ENCODE peak calls at places on chromosome 10, in five cellular contexts. E, I, P, C and A are unnamed samples.

GRCh38 chr10:43105119-43105792 is 28.4 kb downstream of the RET start:
- DNase-seq in C (peak; percentile 41), P (peak; percentile 92), I (peak; percentile 48), E (peak; percentile 83), A (peak; percentile 78)

GRCh38 chr10:117004627-117005453 is at the start of gene SHTN1:
- DNase-seq in E (peak; percentile 79), C (peak; percentile 84), P (peak; percentile 70), I (peak; percentile 63), A (peak; percentile 88)

GRCh38 chr10:34109952-34110702 is 705.0 kb downstream of the PARD3 start:
- DNase-seq in E (peak; percentile 87), C (peak; percentile 71), I (no peak), P (peak; percentile 20), A (peak; percentile 97)

GRCh38 chr10:120012133-120012405 is 119.5 kb downstream of the SEC23IP start:
- DNase-seq in P (no peak), C (no peak), I (no peak), E (no peak), A (no peak)

GRCh38 chr10:95810198-95810976 is 54.4 kb downstream of the ENTPD1 start:
- DNase-seq in P (no peak), I (no peak), C (no peak), E (no peak), A (no peak)

GRCh38 chr10:24333736-24334135 is 124.8 kb downstream of the KIAA1217 start:
- DNase-seq in C (no peak), P (no peak), E (peak; percentile 51), I (no peak), A (no peak)

GRCh38 chr10:117165557-117166419 is 27.7 kb upstream of the VAX1 start:
- DNase-seq in I (no peak), C (peak; percentile 33), P (peak; percentile 92), E (peak; percentile 77), A (peak; percentile 63)

GRCh38 chr10:14543048-14543903 is 212.6 kb upstream of the FRMD4A start:
- DNase-seq in P (no peak), I (peak; percentile 33), E (peak; percentile 20), C (no peak), A (no peak)

GRCh38 chr10:35447693-35448407 is 111.5 kb downstream of the CCNY start:
- DNase-seq in I (no peak), P (peak; percentile 32), E (peak; percentile 70), C (peak; percentile 10), A (peak; percentile 91)

GRCh38 chr10:91201213-91201996 is 19.1 kb upstream of the PCGF5 start:
- DNase-seq in C (no peak), E (no peak), I (no peak), P (no peak), A (no peak)

GRCh38 chr10:84924131-84924530 is 595.7 kb downstream of the CCSER2 start:
- DNase-seq in E (no peak), C (no peak), P (no peak), I (no peak), A (no peak)

GRCh38 chr10:44995914-44996633 is 4.6 kb upstream of the ZNF22 start:
- DNase-seq in I (no peak), P (no peak), E (peak; percentile 55), C (no peak), A (no peak)

GRCh38 chr10:11742009-11742778 is at the start of gene ECHDC3:
- DNase-seq in I (peak; percentile 24), E (peak; percentile 49), C (no peak), P (peak; percentile 62), A (no peak)

GRCh38 chr10:930415-931325 is 835 bp downstream of the LARP4B start:
- DNase-seq in C (no peak), P (peak; percentile 82), E (peak; percentile 76), I (peak; percentile 55), A (peak; percentile 20)

GRCh38 chr10:79498431-79498830 is 13.9 kb upstream of the EIF5AL1 start:
- DNase-seq in E (no peak), C (no peak), P (no peak), I (no peak), A (no peak)

GRCh38 chr10:61081331-61081730 is 137.3 kb upstream of the RHOBTB1 start:
- DNase-seq in P (no peak), E (no peak), I (no peak), C (no peak), A (no peak)

GRCh38 chr10:104045151-104046089 is 40.3 kb downstream of the COL17A1 start:
- DNase-seq in E (peak; percentile 89), I (peak; percentile 35), P (peak; percentile 88), C (peak; percentile 74), A (peak; percentile 80)

GRCh38 chr10:32459072-32459703 is 13.2 kb downstream of the CCDC7 start:
- DNase-seq in I (no peak), E (no peak), C (no peak), P (no peak), A (no peak)

GRCh38 chr10:130986828-130987227 is 324.7 kb downstream of the TCERG1L start:
- DNase-seq in E (no peak), P (no peak), C (no peak), I (no peak), A (no peak)

GRCh38 chr10:75967491-75967890 is 536.1 kb downstream of the LRMDA start:
- DNase-seq in P (peak; percentile 28), C (no peak), E (no peak), I (no peak), A (no peak)

GRCh38 chr10:65779985-65780384 is 1145.9 kb upstream of the LRRTM3 start:
- DNase-seq in I (no peak), P (no peak), C (no peak), E (no peak), A (no peak)

GRCh38 chr10:5288359-5288758 is 76.4 kb upstream of the UCN3 start:
- DNase-seq in P (no peak), E (no peak), I (no peak), C (no peak), A (no peak)

GRCh38 chr10:97974526-97975525 is 55.6 kb downstream of the CRTAC1 start:
- DNase-seq in I (no peak), E (no peak), P (peak; percentile 64), C (no peak), A (no peak)

GRCh38 chr10:129962092-129962494 is 2.0 kb downstream of the EBF3 start:
- DNase-seq in C (no peak), E (no peak), P (peak; percentile 54), I (no peak), A (no peak)

GRCh38 chr10:48691812-48692528 is 7.3 kb downstream of the WDFY4 start:
- DNase-seq in P (no peak), I (no peak), C (no peak), E (no peak), A (no peak)

GRCh38 chr10:3401491-3401938 is 228.9 kb upstream of the PITRM1 start:
- DNase-seq in P (no peak), C (no peak), E (peak; percentile 23), I (no peak), A (peak; percentile 63)

GRCh38 chr10:78025685-78026364 is 3.5 kb downstream of the POLR3A start:
- DNase-seq in E (peak; percentile 85), I (no peak), C (no peak), P (no peak), A (peak; percentile 100)

GRCh38 chr10:132048294-132048667 is 17.5 kb upstream of the JAKMIP3 start:
- DNase-seq in E (no peak), C (no peak), I (no peak), P (no peak), A (no peak)

GRCh38 chr10:16304311-16304710 is 132.5 kb upstream of the PTER start:
- DNase-seq in I (no peak), E (no peak), P (no peak), C (no peak), A (no peak)

GRCh38 chr10:77006836-77007511 is 630.6 kb downstream of the KCNMA1 start:
- DNase-seq in I (no peak), P (no peak), E (peak; percentile 19), C (no peak), A (peak; percentile 68)
- H3K9ac ChIP-seq in I (no peak overlapping the region), P (no peak overlapping the region), E (no peak overlapping the region), C (no peak overlapping the region), A (no peak overlapping the region)

GRCh38 chr10:86944907-86945306 is 12.5 kb downstream of the MMRN2 start:
- DNase-seq in E (no peak), P (no peak), C (no peak), I (no peak), A (no peak)

GRCh38 chr10:86946215-86947170 is 10.9 kb downstream of the MMRN2 start:
- DNase-seq in C (no peak), I (no peak), P (no peak), E (no peak), A (no peak)

GRCh38 chr10:86944471-86944870 is 12.9 kb downstream of the MMRN2 start:
- DNase-seq in C (no peak), I (no peak), E (peak; percentile 62), P (no peak), A (peak; percentile 15)

GRCh38 chr10:86944031-86944419 is 13.4 kb downstream of the MMRN2 start:
- DNase-seq in C (no peak), E (no peak), I (no peak), P (no peak), A (no peak)

DNA sequence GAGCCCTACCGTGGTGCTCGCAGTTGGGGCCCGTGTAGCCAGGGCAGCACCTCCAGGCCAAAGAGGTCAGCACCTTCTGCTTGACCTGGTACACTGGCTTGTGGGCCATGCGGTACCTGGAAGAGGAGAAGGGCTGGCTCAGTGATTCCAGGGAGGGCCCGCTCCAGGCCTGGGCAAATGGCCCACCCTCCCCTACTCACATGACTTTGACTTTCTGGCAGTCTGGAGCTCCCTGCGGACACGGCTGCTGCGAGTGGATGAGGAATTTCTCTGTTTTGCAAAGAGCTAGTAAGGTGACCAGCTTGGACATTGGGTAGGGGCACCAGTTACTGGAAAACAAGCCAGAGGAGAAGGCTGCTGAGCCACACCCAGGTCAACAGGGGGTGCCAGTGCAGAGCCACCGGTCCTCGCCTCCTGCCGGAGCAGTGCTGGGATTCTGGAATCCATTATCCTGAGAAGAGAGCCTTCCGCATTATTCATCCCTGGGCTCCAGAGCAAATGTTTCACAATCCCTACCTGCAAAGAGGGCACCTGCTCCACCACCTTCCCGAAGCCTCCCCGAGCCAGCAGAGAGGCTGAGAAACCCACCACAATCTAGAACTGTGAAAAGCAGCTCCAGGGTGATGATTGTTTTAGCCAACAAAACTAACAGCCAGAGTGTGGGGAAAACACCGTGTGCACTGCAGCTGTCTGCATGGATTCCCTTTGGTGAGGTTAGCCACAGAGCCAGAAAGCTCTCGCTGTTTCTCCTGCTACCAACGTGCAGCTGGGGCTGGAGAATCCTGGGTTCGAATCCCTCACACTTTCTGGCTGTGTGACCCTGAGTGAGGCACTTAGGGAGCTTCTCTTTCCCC is 11.8 kb downstream of the MMRN2 start:
- DNase-seq in I (no peak), P (peak; percentile 79), C (no peak), E (peak; percentile 65), A (no peak)
- TF ChIP-seq EZH2phosphoT487 in I (no peak), P (no peak), C (no peak), E (no peak), A (no peak)

GRCh38 chr10:100652406-100653130 is 92.8 kb upstream of the PAX2 start:
- DNase-seq in P (no peak), E (no peak), C (no peak), I (no peak), A (no peak)

GRCh38 chr10:100653238-100653956 is 92.0 kb upstream of the PAX2 start:
- DNase-seq in C (no peak), E (no peak), P (no peak), I (no peak), A (no peak)

GRCh38 chr10:100654835-100655759 is 90.3 kb upstream of the PAX2 start:
- DNase-seq in P (peak; percentile 67), E (peak; percentile 12), C (no peak), I (no peak), A (no peak)

GRCh38 chr10:100655760-100656421 is 89.5 kb upstream of the PAX2 start:
- DNase-seq in C (no peak), P (peak; percentile 42), I (no peak), E (no peak), A (no peak)

GRCh38 chr10:100653957-100654834 is 91.2 kb upstream of the PAX2 start:
- DNase-seq in I (no peak), C (no peak), P (peak; percentile 79), E (peak; percentile 44), A (no peak)
- TF ChIP-seq EZH2 in I (peak; percentile 37), C (no peak), P (peak; percentile 11), E (peak; percentile 82), A (no peak)

GRCh38 chr10:70671229-70671588 is 1.1 kb upstream of the ADAMTS14 start:
- DNase-seq in I (no peak), E (no peak), C (no peak), P (no peak), A (no peak)
- H3K9ac ChIP-seq in I (no peak overlapping the region), E (no peak overlapping the region), C (no peak overlapping the region), P (no peak overlapping the region), A (no peak overlapping the region)